ENCODE peak calls at places on chromosome 13, in four cellular contexts. B is CD8-positive, alpha-beta memory T cell; G is activated CD4-positive, alpha-beta T cell treated with anti-CD3 and anti-CD28 coated beads, Interleukin-2, amount 50 U/mL, for 48 hours; D is caudate nucleus. L is an unnamed sample.
A peak's percentile ranks its signal among the peaks of the same experiment; 100 is the strongest.

GRCh38 chr13:102322211-102322610 is 79.6 kb downstream of the FGF14 start:
- DNase-seq in B (no peak), G (no peak), D (no peak), L (no peak)

GRCh38 chr13:83995930-83996329 is 113.7 kb upstream of the SLITRK1 start:
- DNase-seq in B (no peak), G (no peak), D (no peak), L (no peak)

GRCh38 chr13:94239135-94239534 is 240.3 kb downstream of the DCT start:
- DNase-seq in B (peak; percentile 32), G (no peak), D (no peak), L (peak; percentile 73)

GRCh38 chr13:105925496-105925895 is 610.0 kb downstream of the EFNB2 start:
- DNase-seq in B (no peak), G (no peak), D (no peak), L (peak; percentile 54)

GRCh38 chr13:114213980-114214379 is 20.7 kb upstream of the CDC16 start:
- DNase-seq in B (no peak), G (no peak), D (no peak), L (no peak)

GRCh38 chr13:113729329-113730019 is 29.6 kb upstream of the TMEM255B start:
- DNase-seq in B (no peak), G (no peak), D (no peak), L (peak; percentile 31)

GRCh38 chr13:110236431-110236830 is 70.5 kb downstream of the COL4A1 start:
- DNase-seq in B (no peak), G (no peak), D (no peak), L (no peak)

GRCh38 chr13:19618925-19619324 is 14.5 kb upstream of the MPHOSPH8 start:
- DNase-seq in B (no peak), G (no peak), D (no peak), L (peak; percentile 43)

GRCh38 chr13:96650301-96650886 is 343.9 kb downstream of the OXGR1 start:
- DNase-seq in B (no peak), G (no peak), D (no peak), L (peak; percentile 41)

GRCh38 chr13:97631158-97631557 is 197.2 kb downstream of the RAP2A start:
- DNase-seq in B (no peak), G (no peak), D (no peak), L (no peak)

GRCh38 chr13:108895220-108895704 is 265.9 kb downstream of the MYO16 start:
- DNase-seq in B (no peak), G (no peak), D (no peak), L (peak; percentile 45)

GRCh38 chr13:112893570-112894422 is 75.2 kb upstream of the MCF2L start:
- DNase-seq in B (peak; percentile 13), G (peak; percentile 21), D (no peak), L (no peak)